ENCODE peak calls at places on chromosome 20, in five cellular contexts. C is glutamatergic neuron, W is cardiac muscle cell, Z is A673, U is upper lobe of left lung. B is an unnamed sample.

GRCh38 chr20:38138086-38138777 is 26.8 kb downstream of the TGM2 start:
- DNase-seq in W (no peak), C (no peak), Z (no peak), U (no peak), B (no peak)

GRCh38 chr20:49633023-49633422 is 65.1 kb upstream of the PTGIS start:
- DNase-seq in W (no peak), U (no peak), C (no peak), Z (no peak), B (no peak)

GRCh38 chr20:818001-818664 is 15.4 kb upstream of the FAM110A start:
- DNase-seq in W (no peak), C (no peak), U (peak), Z (no peak), B (no peak)

GRCh38 chr20:20363449-20364015 is 4.4 kb upstream of the INSM1 start:
- DNase-seq in C (peak), W (no peak), Z (no peak), U (peak), B (peak)

GRCh38 chr20:23133560-23133998 is 47.5 kb upstream of the CD93 start:
- DNase-seq in U (no peak), W (no peak), C (no peak), Z (no peak), B (no peak)

GRCh38 chr20:35511814-35512420 is 17.5 kb downstream of the C20orf173 start:
- DNase-seq in Z (peak), W (peak), C (peak), U (no peak), B (peak)

GRCh38 chr20:56574531-56575142 is 41.6 kb downstream of the FAM209B start:
- DNase-seq in W (peak), C (no peak), U (no peak), Z (no peak), B (no peak)

GRCh38 chr20:59044295-59044694 is 1.7 kb upstream of the PRELID3B start:
- DNase-seq in W (no peak), C (no peak), Z (no peak), U (no peak), B (no peak)

GRCh38 chr20:32138921-32139320 is 29.4 kb downstream of the TM9SF4 start:
- DNase-seq in W (no peak), U (no peak), C (no peak), Z (no peak), B (no peak)

GRCh38 chr20:50582092-50582491 is 71.9 kb downstream of the PTPN1 start:
- DNase-seq in U (no peak), C (no peak), Z (no peak), W (no peak), B (no peak)

GRCh38 chr20:10504893-10505292 is 69.8 kb downstream of the SLX4IP start:
- DNase-seq in U (no peak), W (peak), C (no peak), Z (no peak), B (no peak)

GRCh38 chr20:32278199-32278643 is 770 bp downstream of the KIF3B start:
- DNase-seq in Z (no peak), C (no peak), U (no peak), W (peak), B (no peak)

GRCh38 chr20:49432562-49432961 is 49.9 kb downstream of the KCNB1 start:
- DNase-seq in U (no peak), C (no peak), W (no peak), Z (no peak), B (no peak)

GRCh38 chr20:33009214-33010132 is 2.0 kb downstream of the BPIFB2 start:
- DNase-seq in U (peak), Z (no peak), W (no peak), C (no peak), B (peak)

GRCh38 chr20:51749674-51750036 is 18.5 kb downstream of the ATP9A start:
- DNase-seq in Z (no peak), U (no peak), W (peak), C (no peak), B (no peak)

GRCh38 chr20:45965169-45966002 is 6.6 kb downstream of the ZNF335 start:
- DNase-seq in W (no peak), C (no peak), U (no peak), Z (no peak), B (no peak)

GRCh38 chr20:23047738-23048214 is 1.7 kb downstream of the THBD start:
- DNase-seq in U (peak), W (no peak), Z (no peak), C (no peak), B (no peak)

GRCh38 chr20:21523398-21523868 is 9.6 kb upstream of the NKX2-2 start:
- DNase-seq in Z (peak), C (no peak), U (no peak), W (no peak), B (no peak)

GRCh38 chr20:60268502-60268901 is 310.3 kb downstream of the CDH26 start:
- DNase-seq in Z (no peak), W (no peak), U (no peak), C (no peak), B (no peak)

GRCh38 chr20:11807070-11807741 is 110.5 kb upstream of the BTBD3 start:
- DNase-seq in Z (no peak), U (no peak), W (peak), C (no peak), B (no peak)

GRCh38 chr20:19544684-19545083 is 213.4 kb upstream of the RIN2 start:
- DNase-seq in U (no peak), W (no peak), Z (no peak), C (no peak), B (no peak)

GRCh38 chr20:11582073-11582472 is 335.6 kb upstream of the BTBD3 start:
- DNase-seq in Z (no peak), C (no peak), W (peak), U (no peak), B (no peak)

GRCh38 chr20:51583499-51583898 is 41.0 kb upstream of the NFATC2 start:
- DNase-seq in Z (no peak), W (no peak), U (no peak), C (no peak), B (no peak)

GRCh38 chr20:49377326-49377725 is 99.5 kb upstream of the ZNFX1 start:
- DNase-seq in Z (no peak), C (no peak), U (no peak), W (no peak), B (no peak)

GRCh38 chr20:57787969-57788781 is 78.4 kb upstream of the PMEPA1 start:
- DNase-seq in U (peak), W (no peak), C (no peak), Z (no peak), B (no peak)

GRCh38 chr20:38460040-38460623 is 12.5 kb upstream of the RALGAPB start:
- DNase-seq in W (peak), U (no peak), C (no peak), Z (peak), B (no peak)

GRCh38 chr20:56391596-56392281 is at the start of gene AURKA:
- DNase-seq in U (no peak), W (no peak), Z (peak), C (no peak), B (no peak)

GRCh38 chr20:22684072-22684762 is 99.8 kb upstream of the FOXA2 start:
- DNase-seq in U (no peak), Z (peak), C (peak), W (peak), B (peak)

GRCh38 chr20:6185268-6185667 is 62.4 kb upstream of the FERMT1 start:
- DNase-seq in Z (no peak), W (peak), U (no peak), C (no peak), B (no peak)
- TF ChIP-seq CTCF in Z (no peak), W (peak), U (no peak), C (no peak), B (peak)

GRCh38 chr20:53321596-53321995 is 272.0 kb downstream of the ZNF217 start:
- DNase-seq in U (no peak), Z (no peak), C (no peak), W (no peak), B (no peak)
- TF ChIP-seq CTCF in U (no peak), Z (no peak), C (no peak), W (no peak), B (no peak)

DNA sequence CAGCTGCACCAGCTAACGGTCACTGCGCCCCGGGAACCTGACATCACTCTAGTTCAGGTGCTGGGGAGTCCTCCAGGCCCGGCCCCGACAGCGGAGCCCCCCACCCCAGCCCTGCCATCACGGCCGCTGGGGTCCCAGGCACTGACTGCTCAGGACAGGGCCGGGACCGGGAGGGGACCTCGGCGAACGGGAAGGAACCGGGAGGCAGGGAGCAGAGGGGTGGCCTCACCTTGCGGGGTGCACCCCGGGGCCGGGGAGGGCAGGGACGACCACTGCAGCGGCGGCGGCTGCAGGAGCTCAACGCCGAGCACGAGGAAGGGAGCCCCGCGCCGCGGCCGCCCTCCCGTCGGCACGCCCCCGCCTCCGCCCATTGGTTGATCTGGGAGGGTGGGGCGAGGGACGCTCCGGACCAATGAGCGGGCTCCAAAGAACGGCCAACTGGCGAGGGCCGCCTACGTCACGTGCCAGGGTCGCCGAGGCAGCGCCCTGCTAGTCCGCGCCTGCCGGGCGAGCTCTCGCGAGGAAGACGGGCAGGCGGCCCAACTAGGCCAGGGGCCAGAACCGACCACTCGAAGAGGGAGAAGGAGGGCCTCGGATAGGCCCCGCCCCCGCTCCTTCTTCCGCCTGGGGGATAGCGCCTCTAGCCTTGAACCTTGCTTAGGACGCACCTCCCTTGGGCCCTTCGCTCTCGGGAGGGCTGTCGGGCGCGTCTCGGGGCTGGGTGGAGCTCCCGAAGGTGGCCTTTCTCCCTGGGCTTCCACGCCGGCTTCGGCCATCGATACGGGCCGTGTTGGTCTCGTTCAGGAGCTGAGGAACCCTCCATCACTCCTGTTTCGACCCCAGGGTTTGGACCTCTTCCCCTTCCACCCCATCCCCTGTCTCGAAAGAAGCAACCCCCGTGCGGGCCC is at the start of gene ADISSP:
- DNase-seq in W (peak), Z (peak), C (peak), U (peak), B (peak)
- TF ChIP-seq CTCF in W (peak), Z (peak), C (no peak), U (no peak), B (no peak)

GRCh38 chr20:63572071-63572787 is 1.8 kb downstream of the HELZ2 start:
- DNase-seq in U (peak), C (no peak), Z (no peak), W (no peak), B (no peak)

GRCh38 chr20:63573739-63574131 is 304 bp downstream of the HELZ2 start:
- DNase-seq in C (no peak), U (no peak), Z (no peak), W (no peak), B (no peak)

GRCh38 chr20:63574156-63574828 is at the start of gene HELZ2:
- DNase-seq in C (peak), Z (peak), W (peak), U (peak), B (peak)

GRCh38 chr20:63574829-63575720 is 1.0 kb upstream of the HELZ2 start:
- DNase-seq in C (no peak), W (peak), U (no peak), Z (no peak), B (no peak)

DNA sequence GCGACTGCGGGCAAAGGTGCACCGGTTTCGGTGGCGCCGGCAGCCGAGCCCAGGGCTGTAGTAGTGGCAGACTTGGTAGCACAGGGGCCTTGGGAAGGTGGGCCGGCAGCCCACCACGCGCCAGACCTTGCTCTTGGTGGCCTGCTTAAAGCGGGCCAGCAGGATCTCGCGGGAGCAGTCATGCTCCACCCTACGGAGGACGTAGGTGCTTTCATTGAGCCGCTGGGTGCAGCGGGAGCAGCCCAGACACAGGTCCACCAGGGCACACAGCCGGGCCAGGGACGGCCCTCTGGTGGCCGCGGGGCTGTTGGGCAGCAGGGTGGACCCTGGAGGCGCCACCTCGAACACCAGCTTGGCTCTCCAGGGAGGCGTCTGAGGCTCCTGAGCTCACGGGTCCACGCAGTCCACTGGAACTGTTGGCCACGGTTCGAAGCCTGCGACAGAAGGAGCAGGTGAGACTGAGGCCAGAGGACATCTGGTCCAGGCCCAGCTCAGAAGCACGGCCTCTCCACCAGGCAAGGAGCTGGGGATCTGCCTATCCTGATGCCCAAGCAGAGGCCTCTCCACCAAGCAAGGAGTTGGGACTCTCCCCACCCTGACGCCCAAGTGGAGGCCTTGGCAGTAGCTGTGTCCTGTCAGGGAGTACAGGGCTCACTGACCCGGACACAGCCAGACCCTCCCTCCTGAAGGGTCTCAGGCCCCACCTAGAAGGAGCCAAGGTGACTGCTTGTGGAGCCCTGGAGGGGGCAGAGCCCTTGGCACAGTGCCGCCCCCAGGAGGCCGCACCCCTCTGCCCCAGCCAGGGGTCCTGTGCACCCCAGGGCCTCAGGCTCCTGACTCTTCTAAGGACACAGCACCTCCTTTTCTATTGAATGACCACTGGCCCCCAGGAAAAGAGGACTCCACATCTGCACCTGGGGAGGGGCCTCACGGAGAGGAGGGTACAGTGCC is 976 bp downstream of the HELZ2 start:
- DNase-seq in W (no peak), Z (no peak), U (peak), C (peak), B (no peak)
- TF ChIP-seq CTCF in W (peak), Z (no peak), U (no peak), C (peak), B (peak)

GRCh38 chr20:47027042-47027441 is 132.4 kb downstream of the EYA2 start:
- DNase-seq in Z (no peak), W (no peak), U (no peak), C (no peak), B (no peak)

GRCh38 chr20:47028487-47028886 is 133.8 kb downstream of the EYA2 start:
- DNase-seq in Z (no peak), W (no peak), C (no peak), U (no peak), B (no peak)

GRCh38 chr20:47030271-47030810 is 135.7 kb downstream of the EYA2 start:
- DNase-seq in U (no peak), C (no peak), Z (no peak), W (no peak), B (no peak)

GRCh38 chr20:47029845-47030244 is 135.2 kb downstream of the EYA2 start:
- DNase-seq in U (no peak), W (no peak), C (no peak), Z (no peak), B (no peak)

DNA sequence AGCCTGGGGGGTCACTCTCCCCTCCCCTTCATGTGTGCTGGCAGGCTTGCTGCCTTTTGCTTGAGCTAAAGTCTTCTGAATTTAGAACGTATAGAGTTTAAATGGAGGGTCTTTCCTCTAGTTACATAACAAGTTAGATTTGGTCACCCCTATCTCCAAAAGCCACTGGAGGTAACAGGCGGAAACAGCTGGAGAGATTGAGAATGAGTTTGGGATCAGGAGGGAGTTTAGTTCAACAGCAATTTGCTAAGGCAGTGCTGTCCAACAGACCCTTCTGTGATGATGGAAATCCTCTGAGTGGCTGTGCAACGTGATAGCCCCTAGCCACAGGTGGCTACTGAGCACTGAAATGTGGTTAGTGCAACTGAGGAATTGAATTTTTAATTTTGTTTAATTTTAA is 132.8 kb downstream of the EYA2 start:
- DNase-seq in C (no peak), W (no peak), Z (no peak), U (no peak), B (no peak)
- TF ChIP-seq CTCF in C (no peak), W (no peak), Z (no peak), U (no peak), B (no peak)

DNA sequence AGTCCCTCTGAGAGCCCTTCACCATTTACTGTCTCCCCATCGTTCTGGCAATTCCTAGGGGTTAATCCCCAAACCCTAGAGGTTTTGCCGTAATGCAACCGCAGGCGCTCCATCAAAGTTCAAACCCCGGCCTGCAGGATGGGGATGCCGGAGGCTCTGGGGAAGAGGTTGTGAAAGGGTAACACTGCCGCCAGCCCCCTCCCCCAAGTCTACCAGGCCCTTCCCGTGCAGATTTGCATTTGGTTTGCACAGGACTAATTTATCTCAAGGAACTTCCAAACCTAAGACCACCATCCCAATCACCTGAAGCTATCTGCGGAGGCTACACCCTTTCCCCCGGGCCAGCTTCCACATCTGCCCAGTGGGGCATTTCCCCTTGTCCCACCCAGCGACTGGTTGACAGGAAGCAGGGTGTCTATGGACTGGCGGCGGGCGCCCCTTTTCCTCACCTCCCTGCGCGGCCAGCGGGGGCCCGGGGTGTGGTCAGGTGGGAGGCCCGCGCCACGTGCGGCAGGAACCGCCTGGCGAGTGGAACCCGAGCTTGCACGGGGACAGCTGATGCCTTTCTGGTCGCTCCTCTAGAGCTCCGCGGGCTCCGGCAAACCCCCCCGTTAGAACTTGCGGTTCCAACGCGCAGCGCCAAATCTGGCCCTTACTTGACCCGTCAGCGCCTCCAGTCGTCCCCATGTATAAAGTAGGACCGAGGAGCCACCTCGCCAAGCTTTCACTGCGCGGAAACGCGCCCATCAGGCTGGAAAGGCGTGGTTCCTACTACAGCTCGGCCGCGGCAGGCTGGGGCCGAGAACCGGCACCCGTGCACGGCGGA is 9.4 kb upstream of the SLC4A11 start:
- DNase-seq in U (peak), W (peak), C (peak), Z (peak), B (peak)
- TF ChIP-seq CTCF in U (no peak), W (no peak), C (no peak), Z (no peak), B (no peak)

GRCh38 chr20:43925786-43926185 is 11.1 kb downstream of the TOX2 start:
- DNase-seq in U (no peak), W (peak), C (no peak), Z (peak), B (no peak)
- TF ChIP-seq CTCF in U (no peak), W (peak), C (no peak), Z (peak), B (no peak)

DNA sequence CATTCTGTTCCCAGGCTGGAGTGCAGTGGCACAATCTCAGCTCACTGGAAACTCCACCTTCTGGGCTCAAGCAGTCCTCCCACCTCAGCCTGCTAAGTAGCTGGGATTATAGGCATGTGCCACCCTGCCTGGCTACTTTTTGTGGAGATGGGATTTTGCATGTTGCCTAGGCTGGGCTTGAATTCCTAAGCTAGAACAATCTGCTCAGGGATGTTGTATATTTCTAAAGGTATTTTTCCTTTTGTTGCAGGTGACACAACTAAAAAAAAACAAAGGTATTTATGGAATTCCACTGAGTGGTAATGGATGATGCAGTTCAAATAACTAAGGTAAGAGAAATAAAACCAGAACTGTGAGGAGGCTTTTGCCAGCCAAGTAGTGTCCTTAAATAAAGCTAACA is 49.7 kb downstream of the PTPRA start:
- DNase-seq in W (no peak), Z (no peak), C (no peak), U (no peak), B (no peak)
- TF ChIP-seq CTCF in W (no peak), Z (no peak), C (no peak), U (no peak), B (no peak)

DNA sequence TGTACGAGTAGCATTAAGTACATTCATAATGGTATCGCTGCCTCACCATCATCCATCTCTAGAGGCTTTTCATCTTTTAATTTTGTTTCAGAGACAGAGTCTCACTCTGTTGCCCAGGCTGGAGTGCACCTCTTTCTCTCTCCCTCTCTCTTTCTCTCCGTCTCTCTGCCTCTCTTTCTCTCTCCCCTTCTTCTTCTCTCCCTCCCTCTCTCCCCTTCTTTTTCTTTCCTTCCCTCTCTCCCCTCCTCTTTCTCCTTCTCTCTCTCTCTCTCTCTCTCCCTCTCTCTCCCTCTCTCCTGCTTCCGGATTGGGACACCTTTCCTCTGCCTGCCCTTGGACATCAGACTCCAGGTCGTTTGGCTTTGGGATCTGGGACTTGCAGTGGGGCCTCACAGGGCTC is 17.6 kb upstream of the TAF4 start:
- DNase-seq in W (no peak), U (no peak), C (no peak), Z (no peak), B (no peak)
- TF ChIP-seq CTCF in W (no peak), U (no peak), C (no peak), Z (no peak), B (no peak)

B was measured in neural crest cell.